ENCODE peak calls at places on chromosome 14, in five cellular contexts. N is CD4-positive, alpha-beta T cell; R is C1 segment of cervical spinal cord; D is cerebellar nuclear complex; Y is GM19239. U is an unnamed sample.

GRCh38 chr14:74804219-74804825 is 41.2 kb downstream of the YLPM1 start:
- DNase-seq in Y (no peak), N (no peak), D (no peak), R (no peak), U (no peak)

GRCh38 chr14:100581228-100582145 is 5.7 kb downstream of the BEGAIN start:
- DNase-seq in R (no peak), D (no peak), Y (no peak), N (no peak), U (no peak)

GRCh38 chr14:90256354-90257131 is at the start of gene PSMC1:
- DNase-seq in R (peak), D (peak), N (peak), Y (peak), U (peak)

GRCh38 chr14:100317897-100318808 is 5.0 kb upstream of the SLC25A47 start:
- DNase-seq in R (no peak), D (no peak), N (peak), Y (peak), U (peak)

GRCh38 chr14:68936476-68936875 is 42.6 kb downstream of the ACTN1 start:
- DNase-seq in R (no peak), D (no peak), Y (no peak), N (no peak), U (no peak)

GRCh38 chr14:72753879-72754400 is 140.0 kb downstream of the DPF3 start:
- DNase-seq in Y (no peak), R (no peak), N (no peak), D (no peak), U (no peak)

GRCh38 chr14:64937176-64937820 is 5.2 kb downstream of the GPX2 start:
- DNase-seq in Y (no peak), N (no peak), R (no peak), D (no peak), U (no peak)

GRCh38 chr14:55333785-55334485 is 62.7 kb downstream of the FBXO34 start:
- DNase-seq in Y (no peak), N (no peak), D (no peak), R (no peak), U (no peak)

GRCh38 chr14:104462651-104463630 is 116.6 kb upstream of the C14orf180 start:
- DNase-seq in Y (no peak), D (no peak), N (no peak), R (no peak), U (no peak)

GRCh38 chr14:101876539-101876938 is 87.8 kb upstream of the DYNC1H1 start:
- DNase-seq in N (peak), Y (peak), D (no peak), R (no peak), U (no peak)

GRCh38 chr14:104939666-104940410 is 15.2 kb downstream of the PLD4 start:
- DNase-seq in R (no peak), D (no peak), Y (no peak), N (no peak), U (no peak)

GRCh38 chr14:23629831-23630396 is 6.2 kb upstream of the DHRS2 start:
- DNase-seq in D (no peak), R (no peak), Y (no peak), N (no peak), U (no peak)

GRCh38 chr14:92105073-92105844 is 1.1 kb downstream of the ATXN3 start:
- DNase-seq in Y (no peak), D (no peak), R (no peak), N (no peak), U (no peak)

GRCh38 chr14:55749201-55749812 is 169.3 kb downstream of the KTN1 start:
- DNase-seq in Y (no peak), R (no peak), D (no peak), N (no peak), U (no peak)

GRCh38 chr14:75939200-75939599 is 42.6 kb downstream of the TGFB3 start:
- DNase-seq in D (no peak), R (no peak), Y (no peak), N (no peak), U (no peak)

GRCh38 chr14:83058068-83058467 is 1524.4 kb upstream of the SEL1L start:
- DNase-seq in N (no peak), D (no peak), Y (no peak), R (no peak), U (no peak)

GRCh38 chr14:56660677-56661389 is 81.2 kb downstream of the TMEM260 start:
- DNase-seq in R (no peak), Y (no peak), D (no peak), N (no peak), U (no peak)

GRCh38 chr14:102523200-102524025 is 13.8 kb upstream of the ANKRD9 start:
- DNase-seq in N (no peak), D (no peak), Y (no peak), R (no peak), U (no peak)

GRCh38 chr14:68181395-68182326 is 362.1 kb downstream of the RAD51B start:
- DNase-seq in R (no peak), D (no peak), Y (no peak), N (no peak), U (no peak)

GRCh38 chr14:56310643-56311042 is 192.4 kb downstream of the PELI2 start:
- DNase-seq in R (no peak), D (no peak), N (no peak), Y (no peak), U (no peak)

GRCh38 chr14:100769035-100769939 is 42.6 kb downstream of the DLK1 start:
- DNase-seq in Y (no peak), D (no peak), R (no peak), N (no peak), U (no peak)

GRCh38 chr14:104551851-104552737 is 27.5 kb upstream of the C14orf180 start:
- DNase-seq in Y (no peak), D (no peak), R (no peak), N (no peak), U (no peak)

GRCh38 chr14:76323331-76324050 is 52.4 kb upstream of the ESRRB start:
- DNase-seq in N (no peak), D (no peak), R (no peak), Y (no peak), U (no peak)

GRCh38 chr14:74217672-74218448 is 21.4 kb upstream of the VSX2 start:
- DNase-seq in D (no peak), R (peak), Y (peak), N (peak), U (peak)

GRCh38 chr14:103362780-103363179 is 22.4 kb upstream of the MARK3 start:
- DNase-seq in D (no peak), N (no peak), Y (no peak), R (no peak), U (no peak)

GRCh38 chr14:93303659-93304058 is 29.2 kb downstream of the BTBD7 start:
- DNase-seq in R (no peak), Y (no peak), D (no peak), N (no peak), U (peak)

GRCh38 chr14:38278035-38278434 is 22.1 kb upstream of the CLEC14A start:
- DNase-seq in Y (no peak), D (no peak), N (no peak), R (no peak), U (no peak)

GRCh38 chr14:68689426-68689825 is 103.4 kb downstream of the ZFP36L1 start:
- DNase-seq in Y (no peak), D (no peak), R (no peak), N (no peak), U (no peak)

GRCh38 chr14:58104808-58105207 is 47.2 kb downstream of the ARMH4 start:
- DNase-seq in D (no peak), N (no peak), Y (no peak), R (no peak), U (no peak)

GRCh38 chr14:75539165-75539561 is 16.9 kb downstream of the BATF start:
- DNase-seq in Y (no peak), N (no peak), R (no peak), D (no peak), U (no peak)

GRCh38 chr14:54251356-54251755 is 145.5 kb upstream of the CDKN3 start:
- DNase-seq in D (no peak), N (no peak), Y (no peak), R (no peak), U (no peak)

GRCh38 chr14:91406982-91407381 is 10.6 kb downstream of the CCDC88C start:
- DNase-seq in N (no peak), D (no peak), R (no peak), Y (no peak), U (no peak)

GRCh38 chr14:78644824-78645559 is 474.8 kb downstream of the NRXN3 start:
- DNase-seq in N (no peak), R (no peak), D (no peak), Y (no peak), U (no peak)

GRCh38 chr14:24785698-24786097 is 151.7 kb upstream of the GZMB start:
- DNase-seq in N (no peak), Y (no peak), R (no peak), D (no peak), U (no peak)

GRCh38 chr14:68628605-68629310 is 164.1 kb downstream of the ZFP36L1 start:
- DNase-seq in D (no peak), R (no peak), N (no peak), Y (no peak), U (no peak)

GRCh38 chr14:75041613-75042012 is 9.7 kb downstream of the MLH3 start:
- DNase-seq in D (no peak), R (no peak), N (no peak), Y (no peak), U (no peak)

GRCh38 chr14:103408491-103409155 is 23.4 kb downstream of the MARK3 start:
- DNase-seq in R (no peak), Y (no peak), D (no peak), N (no peak), U (no peak)